ENCODE peak calls at places on chromosome 4, in eight cellular contexts. S, T, Q, V, R, F, H and N are unnamed samples.

GRCh38 chr4:107261241-107261874 is 225.2 kb upstream of the DKK2 start:
- DNase-seq in S (no peak), R (no peak), H (no peak), V (no peak), Q (no peak), T (peak), F (no peak), N (no peak)

GRCh38 chr4:7629855-7630254 is 195.1 kb upstream of the PSAPL1 start:
- DNase-seq in S (no peak), Q (no peak), H (no peak), T (no peak), V (no peak), F (no peak), R (no peak), N (no peak)

GRCh38 chr4:139144911-139145551 is 32.0 kb downstream of the ELF2 start:
- DNase-seq in Q (peak), V (no peak), R (no peak), F (peak), H (no peak), T (peak), S (peak), N (no peak)

GRCh38 chr4:185332575-185333464 is 62.9 kb downstream of the LRP2BP start:
- DNase-seq in Q (no peak), V (no peak), R (no peak), T (no peak), F (no peak), S (no peak), H (no peak), N (no peak)

GRCh38 chr4:180059216-180059881 is 2183.9 kb upstream of the TENM3 start:
- DNase-seq in V (no peak), H (no peak), F (peak), T (peak), Q (no peak), R (no peak), S (no peak), N (no peak)

GRCh38 chr4:28682872-28683271 is 1822.2 kb downstream of the STIM2 start:
- DNase-seq in H (no peak), Q (no peak), V (no peak), F (no peak), R (no peak), S (no peak), T (no peak), N (no peak)

GRCh38 chr4:169594560-169595195 is 17.7 kb downstream of the NEK1 start:
- DNase-seq in S (no peak), H (no peak), F (no peak), V (no peak), R (no peak), Q (no peak), T (no peak), N (no peak)

GRCh38 chr4:70688795-70689231 is 481 bp downstream of the UTP3 start:
- DNase-seq in Q (no peak), S (no peak), T (peak), V (peak), R (no peak), H (no peak), F (peak), N (no peak)

GRCh38 chr4:65580551-65580950 is 89.7 kb downstream of the EPHA5 start:
- DNase-seq in H (no peak), V (no peak), T (peak), S (no peak), F (no peak), Q (no peak), R (no peak), N (no peak)

GRCh38 chr4:101355767-101356702 is 8.7 kb upstream of the PPP3CA start:
- DNase-seq in Q (no peak), R (no peak), F (no peak), H (no peak), S (peak), T (peak), V (no peak), N (no peak)

GRCh38 chr4:68803013-68803412 is 12.8 kb upstream of the UGT2B10 start:
- DNase-seq in R (no peak), S (no peak), T (no peak), V (no peak), Q (no peak), F (no peak), H (no peak), N (no peak)

GRCh38 chr4:123234966-123235365 is 161.6 kb upstream of the SPRY1 start:
- DNase-seq in V (no peak), T (peak), H (no peak), Q (no peak), S (no peak), F (no peak), R (no peak), N (no peak)

GRCh38 chr4:5385741-5386251 is 322.6 kb downstream of the EVC2 start:
- DNase-seq in V (no peak), H (no peak), R (no peak), T (no peak), Q (no peak), S (no peak), F (peak), N (no peak)

GRCh38 chr4:62320612-62321011 is 1120.5 kb downstream of the ADGRL3 start:
- DNase-seq in S (no peak), T (no peak), Q (no peak), V (no peak), H (no peak), R (no peak), F (no peak), N (no peak)

GRCh38 chr4:2363951-2364653 is 54.3 kb downstream of the ZFYVE28 start:
- DNase-seq in S (no peak), F (no peak), Q (no peak), T (no peak), H (no peak), R (no peak), V (no peak), N (peak)

GRCh38 chr4:156102411-156102810 is 148.7 kb upstream of the CTSO start:
- DNase-seq in R (no peak), V (no peak), T (no peak), Q (no peak), F (no peak), S (no peak), H (no peak), N (no peak)

GRCh38 chr4:62415256-62415655 is 1215.1 kb downstream of the ADGRL3 start:
- DNase-seq in S (no peak), R (no peak), V (no peak), Q (no peak), T (no peak), F (no peak), H (no peak), N (no peak)